ENCODE peak calls at places on chromosomes 16 and 17, in eight cellular contexts. One of them, this sample, is unnamed.

GRCh38 chr16:84155226-84155625 is 10.1 kb downstream of the DNAAF1 start:
- DNase-seq in right atrium auricular region: no peak
- DNase-seq in OCI-LY7: no peak
- DNase-seq in tibial artery: no peak
- DNase-seq in mammary epithelial cell: no peak
- DNase-seq in lower lobe of right lung: no peak
- DNase-seq in spleen: no peak
- DNase-seq in Peyer's patch: no peak
- DNase-seq in this sample: no peak

GRCh38 chr17:56373981-56374380 is 219.5 kb upstream of the NOG start:
- DNase-seq in right atrium auricular region: no peak
- DNase-seq in OCI-LY7: no peak
- DNase-seq in tibial artery: no peak
- DNase-seq in mammary epithelial cell: no peak
- DNase-seq in lower lobe of right lung: peak; percentile 48
- DNase-seq in spleen: no peak
- DNase-seq in Peyer's patch: no peak
- DNase-seq in this sample: no peak

GRCh38 chr16:72590179-72590937 is 418.4 kb upstream of the PMFBP1 start:
- DNase-seq in right atrium auricular region: no peak
- DNase-seq in OCI-LY7: peak; percentile 3
- DNase-seq in tibial artery: no peak
- DNase-seq in mammary epithelial cell: no peak
- DNase-seq in lower lobe of right lung: no peak
- DNase-seq in spleen: no peak
- DNase-seq in Peyer's patch: no peak
- DNase-seq in this sample: no peak

GRCh38 chr17:77681820-77682219 is 276.7 kb upstream of the TNRC6C start:
- DNase-seq in right atrium auricular region: no peak
- DNase-seq in OCI-LY7: no peak
- DNase-seq in tibial artery: no peak
- DNase-seq in mammary epithelial cell: no peak
- DNase-seq in lower lobe of right lung: no peak
- DNase-seq in spleen: no peak
- DNase-seq in Peyer's patch: no peak
- DNase-seq in this sample: no peak

GRCh38 chr17:50647187-50647586 is 12.5 kb downstream of the ABCC3 start:
- DNase-seq in right atrium auricular region: no peak
- DNase-seq in OCI-LY7: no peak
- DNase-seq in tibial artery: no peak
- DNase-seq in mammary epithelial cell: no peak
- DNase-seq in lower lobe of right lung: no peak
- DNase-seq in spleen: no peak
- DNase-seq in Peyer's patch: no peak
- DNase-seq in this sample: no peak

GRCh38 chr16:2819939-2820835 is 3.1 kb downstream of the PRSS21 start:
- DNase-seq in right atrium auricular region: no peak
- DNase-seq in OCI-LY7: no peak
- DNase-seq in tibial artery: peak; percentile 10
- DNase-seq in mammary epithelial cell: no peak
- DNase-seq in lower lobe of right lung: peak; percentile 40
- DNase-seq in spleen: peak; percentile 51
- DNase-seq in Peyer's patch: peak; percentile 30
- DNase-seq in this sample: no peak

GRCh38 chr17:43529977-43530302 is 16.2 kb downstream of the ETV4 start:
- DNase-seq in right atrium auricular region: no peak
- DNase-seq in OCI-LY7: no peak
- DNase-seq in tibial artery: no peak
- DNase-seq in mammary epithelial cell: no peak
- DNase-seq in lower lobe of right lung: no peak
- DNase-seq in spleen: no peak
- DNase-seq in Peyer's patch: no peak
- DNase-seq in this sample: no peak

GRCh38 chr16:1283996-1284592 is 25.3 kb upstream of the UBE2I start:
- DNase-seq in right atrium auricular region: no peak
- DNase-seq in OCI-LY7: no peak
- DNase-seq in tibial artery: no peak
- DNase-seq in mammary epithelial cell: no peak
- DNase-seq in lower lobe of right lung: no peak
- DNase-seq in spleen: no peak
- DNase-seq in Peyer's patch: no peak
- DNase-seq in this sample: no peak

GRCh38 chr16:12440233-12440530 is 363.5 kb downstream of the CPPED1 start:
- DNase-seq in right atrium auricular region: no peak
- DNase-seq in OCI-LY7: no peak
- DNase-seq in tibial artery: no peak
- DNase-seq in mammary epithelial cell: no peak
- DNase-seq in lower lobe of right lung: no peak
- DNase-seq in spleen: no peak
- DNase-seq in Peyer's patch: no peak
- DNase-seq in this sample: no peak

GRCh38 chr16:89410794-89411309 is 79.5 kb downstream of the ANKRD11 start:
- DNase-seq in right atrium auricular region: peak; percentile 67
- DNase-seq in OCI-LY7: no peak
- DNase-seq in tibial artery: peak; percentile 75
- DNase-seq in mammary epithelial cell: peak; percentile 67
- DNase-seq in lower lobe of right lung: peak; percentile 82
- DNase-seq in spleen: no peak
- DNase-seq in Peyer's patch: peak; percentile 69
- DNase-seq in this sample: peak; percentile 31
- H3K4me1 ChIP-seq in right atrium auricular region: peaks cover 89% of the 10 kb centered on the region
- H3K4me1 ChIP-seq in OCI-LY7: peaks cover 25% of the 10 kb centered on the region
- H3K4me1 ChIP-seq in tibial artery: peaks cover 44% of the 10 kb centered on the region
- H3K4me1 ChIP-seq in mammary epithelial cell: peaks cover 36% of the 10 kb centered on the region
- H3K4me1 ChIP-seq in lower lobe of right lung: peaks cover 78% of the 10 kb centered on the region
- H3K4me1 ChIP-seq in spleen: peaks cover 97% of the 10 kb centered on the region
- H3K4me1 ChIP-seq in Peyer's patch: peaks cover 67% of the 10 kb centered on the region
- H3K4me1 ChIP-seq in this sample: peaks cover 77% of the 10 kb centered on the region

GRCh38 chr17:28180449-28180848 is 138.0 kb downstream of the NLK start:
- DNase-seq in right atrium auricular region: no peak
- DNase-seq in OCI-LY7: no peak
- DNase-seq in tibial artery: no peak
- DNase-seq in mammary epithelial cell: peak; percentile 5
- DNase-seq in lower lobe of right lung: no peak
- DNase-seq in spleen: no peak
- DNase-seq in Peyer's patch: no peak
- DNase-seq in this sample: no peak

GRCh38 chr17:28178800-28179199 is 136.3 kb downstream of the NLK start:
- DNase-seq in right atrium auricular region: no peak
- DNase-seq in OCI-LY7: no peak
- DNase-seq in tibial artery: no peak
- DNase-seq in mammary epithelial cell: no peak
- DNase-seq in lower lobe of right lung: no peak
- DNase-seq in spleen: no peak
- DNase-seq in Peyer's patch: no peak
- DNase-seq in this sample: no peak

GRCh38 chr17:28182559-28182958 is 136.4 kb upstream of the TMEM97 start:
- DNase-seq in right atrium auricular region: no peak
- DNase-seq in OCI-LY7: no peak
- DNase-seq in tibial artery: no peak
- DNase-seq in mammary epithelial cell: no peak
- DNase-seq in lower lobe of right lung: no peak
- DNase-seq in spleen: no peak
- DNase-seq in Peyer's patch: no peak
- DNase-seq in this sample: no peak

GRCh38 chr17:28185658-28186057 is 133.3 kb upstream of the TMEM97 start:
- DNase-seq in right atrium auricular region: no peak
- DNase-seq in OCI-LY7: no peak
- DNase-seq in tibial artery: no peak
- DNase-seq in mammary epithelial cell: no peak
- DNase-seq in lower lobe of right lung: no peak
- DNase-seq in spleen: no peak
- DNase-seq in Peyer's patch: no peak
- DNase-seq in this sample: no peak

GRCh38 chr17:28181568-28181967 is 137.4 kb upstream of the TMEM97 start:
- DNase-seq in right atrium auricular region: no peak
- DNase-seq in OCI-LY7: no peak
- DNase-seq in tibial artery: no peak
- DNase-seq in mammary epithelial cell: no peak
- DNase-seq in lower lobe of right lung: no peak
- DNase-seq in spleen: no peak
- DNase-seq in Peyer's patch: no peak
- DNase-seq in this sample: no peak
- H3K27ac ChIP-seq in right atrium auricular region: no peak overlapping the region
- H3K27ac ChIP-seq in OCI-LY7: no peak overlapping the region
- H3K27ac ChIP-seq in tibial artery: no peak overlapping the region
- H3K27ac ChIP-seq in mammary epithelial cell: no peak overlapping the region
- H3K27ac ChIP-seq in lower lobe of right lung: no peak overlapping the region
- H3K27ac ChIP-seq in spleen: no peak overlapping the region
- H3K27ac ChIP-seq in Peyer's patch: no peak overlapping the region
- H3K27ac ChIP-seq in this sample: no peak overlapping the region

DNA sequence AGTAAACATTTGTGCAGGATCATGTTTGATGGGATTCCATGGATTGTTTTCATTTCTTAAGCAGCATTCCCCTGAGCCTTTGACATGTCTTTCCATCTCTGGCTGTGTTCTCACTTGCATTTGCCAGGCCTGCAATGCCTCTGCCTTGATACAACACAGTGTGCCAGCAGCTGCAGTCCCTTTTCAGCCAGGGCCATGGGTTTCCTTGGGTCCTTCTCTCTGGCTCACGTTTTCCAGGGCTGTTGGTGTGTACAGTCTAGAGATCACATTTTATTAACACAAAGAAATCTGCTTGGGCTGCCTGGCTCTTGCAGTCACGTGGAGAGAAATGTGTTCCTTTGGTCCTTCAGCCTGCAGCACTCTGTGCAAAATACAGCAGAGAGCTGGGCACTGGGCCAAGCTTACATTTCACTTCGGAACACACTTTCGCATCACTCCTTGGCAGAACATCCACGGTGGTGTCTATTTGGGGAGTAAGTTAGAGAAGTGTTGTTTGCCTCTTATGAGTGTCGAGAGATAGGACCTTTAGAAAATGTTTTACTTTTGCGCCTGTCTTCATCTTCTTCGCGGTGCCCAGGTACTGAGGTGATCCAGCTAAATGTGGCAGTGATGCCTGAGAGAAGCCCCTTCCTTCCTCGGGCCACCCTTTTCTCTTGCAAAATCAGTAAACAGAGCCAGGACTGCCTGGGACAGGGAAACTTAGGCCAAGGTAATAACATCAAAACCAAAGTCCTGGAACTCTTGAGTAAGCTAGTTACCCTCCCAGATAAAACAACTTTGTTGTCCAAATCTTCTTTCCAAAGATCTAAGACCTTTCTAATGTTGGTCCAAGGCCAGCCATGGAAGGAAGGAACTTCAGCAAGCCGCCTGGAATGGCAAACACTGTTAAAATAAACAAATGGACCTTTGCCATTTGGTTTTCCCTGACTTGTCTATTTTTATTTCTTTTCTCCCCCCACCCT is 20.9 kb downstream of the HLF start:
- DNase-seq in right atrium auricular region: peak; percentile 97
- DNase-seq in OCI-LY7: no peak
- DNase-seq in tibial artery: peak; percentile 98
- DNase-seq in mammary epithelial cell: no peak
- DNase-seq in lower lobe of right lung: peak; percentile 88
- DNase-seq in spleen: no peak
- DNase-seq in Peyer's patch: peak; percentile 79
- DNase-seq in this sample: peak; percentile 93
- H3K4me1 ChIP-seq in right atrium auricular region: peaks cover 91% of the 10 kb centered on the region
- H3K4me1 ChIP-seq in OCI-LY7: peaks cover 4% of the 10 kb centered on the region
- H3K4me1 ChIP-seq in tibial artery: peaks cover 56% of the 10 kb centered on the region
- H3K4me1 ChIP-seq in mammary epithelial cell: peaks cover 9% of the 10 kb centered on the region
- H3K4me1 ChIP-seq in lower lobe of right lung: peaks cover 66% of the 10 kb centered on the region
- H3K4me1 ChIP-seq in spleen: peaks cover 22% of the 10 kb centered on the region
- H3K4me1 ChIP-seq in Peyer's patch: peaks cover 50% of the 10 kb centered on the region
- H3K4me1 ChIP-seq in this sample: peaks cover 31% of the 10 kb centered on the region

GRCh38 chr17:7626307-7626706 is 1.3 kb downstream of the SAT2 start:
- DNase-seq in right atrium auricular region: no peak
- DNase-seq in OCI-LY7: no peak
- DNase-seq in tibial artery: peak; percentile 37
- DNase-seq in mammary epithelial cell: no peak
- DNase-seq in lower lobe of right lung: peak; percentile 66
- DNase-seq in spleen: no peak
- DNase-seq in Peyer's patch: no peak
- DNase-seq in this sample: no peak

GRCh38 chr17:7620835-7621234 is 6.1 kb upstream of the FXR2 start:
- DNase-seq in right atrium auricular region: no peak
- DNase-seq in OCI-LY7: no peak
- DNase-seq in tibial artery: no peak
- DNase-seq in mammary epithelial cell: no peak
- DNase-seq in lower lobe of right lung: no peak
- DNase-seq in spleen: no peak
- DNase-seq in Peyer's patch: no peak
- DNase-seq in this sample: no peak

GRCh38 chr17:7626956-7627249 is 718 bp downstream of the SAT2 start:
- DNase-seq in right atrium auricular region: no peak
- DNase-seq in OCI-LY7: no peak
- DNase-seq in tibial artery: no peak
- DNase-seq in mammary epithelial cell: no peak
- DNase-seq in lower lobe of right lung: no peak
- DNase-seq in spleen: no peak
- DNase-seq in Peyer's patch: no peak
- DNase-seq in this sample: no peak

GRCh38 chr17:7627250-7628121 is at the start of gene SAT2:
- DNase-seq in right atrium auricular region: peak; percentile 97
- DNase-seq in OCI-LY7: peak; percentile 82
- DNase-seq in tibial artery: peak; percentile 96
- DNase-seq in mammary epithelial cell: peak; percentile 87
- DNase-seq in lower lobe of right lung: peak; percentile 95
- DNase-seq in spleen: peak; percentile 96
- DNase-seq in Peyer's patch: peak; percentile 96
- DNase-seq in this sample: peak; percentile 80

DNA sequence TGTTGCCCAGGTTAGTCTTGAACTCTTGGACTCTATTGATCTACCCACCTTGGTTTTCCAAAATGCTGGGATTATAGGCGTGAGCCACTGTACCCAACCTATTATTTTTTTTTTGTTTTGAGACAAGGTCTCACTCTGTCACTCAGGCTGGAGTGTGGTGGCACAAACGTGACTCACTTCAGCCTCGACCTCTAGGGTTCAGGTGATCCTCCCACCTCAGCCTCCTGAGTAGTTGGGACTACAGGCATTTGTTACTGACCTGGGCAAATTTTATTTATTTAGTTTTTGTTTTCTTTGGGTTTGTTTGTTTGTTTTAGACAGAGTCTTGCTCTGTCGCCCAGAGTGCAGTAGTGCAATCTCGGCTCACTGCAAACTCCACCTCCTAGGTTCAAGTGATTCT is 4.0 kb downstream of the SAT2 start:
- DNase-seq in right atrium auricular region: no peak
- DNase-seq in OCI-LY7: no peak
- DNase-seq in tibial artery: no peak
- DNase-seq in mammary epithelial cell: no peak
- DNase-seq in lower lobe of right lung: no peak
- DNase-seq in spleen: no peak
- DNase-seq in Peyer's patch: no peak
- DNase-seq in this sample: no peak
- H3K27ac ChIP-seq in right atrium auricular region: no peak overlapping the region
- H3K27ac ChIP-seq in OCI-LY7: no peak overlapping the region
- H3K27ac ChIP-seq in tibial artery: no peak overlapping the region
- H3K27ac ChIP-seq in mammary epithelial cell: no peak overlapping the region
- H3K27ac ChIP-seq in lower lobe of right lung: no peak overlapping the region
- H3K27ac ChIP-seq in spleen: no peak overlapping the region
- H3K27ac ChIP-seq in Peyer's patch: no peak overlapping the region
- H3K27ac ChIP-seq in this sample: no peak overlapping the region

This sample was measured in thoracic aorta.